ENCODE peak calls at places on chromosomes 4 and X, in eight cellular contexts. T is RWPE1; S is aorta; V is transverse colon; O is neural progenitor cell; K is esophagus squamous epithelium; C is mesendoderm; H is CD8-positive, alpha-beta T cell. M is an unnamed sample.

GRCh38 chrX:48972214-48973164 is 845 bp upstream of the KCND1 start:
- DNase-seq in V (peak; percentile 42), T (no peak), O (peak; percentile 58), H (no peak), C (peak; percentile 74), S (no peak), K (no peak), M (no peak)

GRCh38 chrX:31459361-31459760 is 387.5 kb upstream of the FTHL17 start:
- DNase-seq in K (no peak), H (no peak), O (no peak), T (no peak), C (no peak), S (no peak), V (no peak), M (no peak)

GRCh38 chrX:144819406-144819805 is 427.9 kb upstream of the SPANXN1 start:
- DNase-seq in C (no peak), H (no peak), V (no peak), T (no peak), K (no peak), O (no peak), S (no peak), M (no peak)

GRCh38 chrX:3175659-3176438 is 134.6 kb downstream of the ARSF start:
- DNase-seq in V (no peak), C (no peak), K (no peak), H (no peak), T (peak; percentile 5), O (no peak), S (no peak), M (no peak)

GRCh38 chrX:154600962-154601374 is 16.0 kb downstream of the CTAG1A start:
- DNase-seq in V (no peak), O (no peak), S (no peak), T (no peak), C (peak; percentile 4), K (no peak), H (no peak), M (no peak)

GRCh38 chr4:20278195-20278594 is 26.5 kb downstream of the SLIT2 start:
- DNase-seq in S (no peak), K (no peak), V (no peak), C (no peak), T (no peak), H (no peak), O (no peak), M (no peak)

GRCh38 chr4:101198741-101199339 is 148.5 kb downstream of the PPP3CA start:
- DNase-seq in C (no peak), T (no peak), K (no peak), V (no peak), H (no peak), S (no peak), O (no peak), M (no peak)

GRCh38 chr4:62771656-62772557 is 1571.8 kb downstream of the ADGRL3 start:
- DNase-seq in C (peak; percentile 0), O (peak; percentile 29), V (no peak), K (no peak), T (no peak), H (no peak), S (no peak), M (no peak)

GRCh38 chrX:70509078-70509477 is 64.4 kb downstream of the DLG3 start:
- DNase-seq in H (no peak), S (no peak), V (no peak), C (no peak), T (no peak), K (no peak), O (no peak), M (no peak)
- H3K27ac ChIP-seq in H (no peak overlapping the region), S (no peak overlapping the region), V (no peak overlapping the region), C (peak overlapping the region; percentile 62), T (no peak overlapping the region), K (no peak overlapping the region), O (no peak overlapping the region), M (no peak overlapping the region)

DNA sequence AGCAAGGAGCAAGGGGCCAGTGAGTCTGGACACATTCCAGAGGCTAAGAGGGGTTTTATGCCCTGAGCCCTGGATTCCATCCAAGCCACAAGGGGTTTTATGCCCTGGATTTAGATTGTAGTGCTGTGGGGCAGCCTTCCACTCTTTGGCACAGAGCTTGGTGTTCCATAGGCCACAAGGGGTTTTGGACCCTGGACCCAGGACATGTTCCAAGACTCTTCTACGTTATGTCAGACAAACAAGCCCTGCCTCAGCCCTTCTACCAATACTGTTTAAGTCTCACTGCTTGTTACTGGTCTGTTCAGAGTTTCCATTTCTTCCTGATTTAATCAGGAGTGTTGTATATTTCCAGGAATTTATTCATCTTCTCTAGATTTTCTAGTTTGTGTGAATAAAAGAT is 12.8 kb upstream of the SCARB2 start:
- DNase-seq in S (no peak), V (peak; percentile 39), H (no peak), C (no peak), T (no peak), K (no peak), O (no peak), M (no peak)
- H3K27ac ChIP-seq in S (no peak overlapping the region), V (no peak overlapping the region), H (no peak overlapping the region), C (no peak overlapping the region), T (no peak overlapping the region), K (no peak overlapping the region), O (no peak overlapping the region), M (no peak overlapping the region)

DNA sequence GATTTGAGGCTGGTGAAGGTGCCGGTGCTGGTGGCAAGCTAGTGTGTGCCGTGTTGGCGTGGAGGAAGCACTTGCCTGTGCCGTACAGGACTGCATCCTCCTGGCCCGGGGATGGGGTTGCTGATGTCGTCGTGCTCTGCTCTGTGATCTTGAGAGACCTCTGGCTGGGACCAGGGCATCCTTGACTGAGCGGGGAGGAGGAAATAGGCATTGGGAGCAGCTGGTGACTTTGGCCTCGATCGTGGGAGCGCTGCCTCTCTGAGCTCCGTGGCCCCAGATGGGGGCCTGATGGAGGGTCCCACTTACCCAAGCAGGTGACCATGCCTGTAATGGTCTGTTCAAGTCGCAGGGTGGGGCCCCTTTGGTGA is 31.5 kb upstream of the CLCN4 start:
- DNase-seq in K (no peak), T (no peak), H (no peak), O (no peak), S (peak; percentile 73), C (no peak), V (no peak), M (no peak)
- H3K27ac ChIP-seq in K (no peak overlapping the region), T (no peak overlapping the region), H (no peak overlapping the region), O (no peak overlapping the region), S (no peak overlapping the region), C (no peak overlapping the region), V (no peak overlapping the region), M (no peak overlapping the region)

DNA sequence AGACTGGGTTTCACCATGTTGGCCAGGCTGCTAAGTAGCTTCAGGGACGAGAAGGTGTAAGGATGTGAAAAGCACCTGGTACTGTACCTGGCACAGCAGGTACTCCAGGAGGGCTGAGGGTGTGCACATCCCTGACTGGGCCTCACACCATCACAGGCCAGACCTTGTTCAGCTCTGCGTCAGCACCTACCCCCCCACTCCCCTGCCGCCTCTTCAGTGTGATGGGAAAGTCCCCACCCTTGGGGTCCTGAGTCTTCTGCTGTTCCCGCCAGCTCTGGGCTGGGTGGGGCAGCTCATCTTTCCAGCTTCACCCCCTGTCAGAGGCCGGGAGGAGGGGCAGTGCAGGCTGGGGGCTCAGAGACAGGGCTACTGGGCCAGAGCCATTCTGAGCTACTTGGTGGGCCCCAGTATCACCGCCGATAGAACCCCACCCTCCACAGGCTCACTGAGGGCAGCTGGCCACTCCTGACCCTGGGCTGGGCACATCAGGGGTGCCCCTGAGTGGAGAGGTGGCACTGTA is 6.7 kb upstream of the SH3BP2 start:
- DNase-seq in O (no peak), K (no peak), T (no peak), H (no peak), C (no peak), V (peak; percentile 34), S (peak; percentile 67), M (no peak)
- H3K27ac ChIP-seq in O (no peak overlapping the region), K (peak overlapping the region; percentile 58), T (no peak overlapping the region), H (peak overlapping the region; percentile 36), C (no peak overlapping the region), V (peak overlapping the region; percentile 30), S (no peak overlapping the region), M (peak overlapping the region; percentile 87)

DNA sequence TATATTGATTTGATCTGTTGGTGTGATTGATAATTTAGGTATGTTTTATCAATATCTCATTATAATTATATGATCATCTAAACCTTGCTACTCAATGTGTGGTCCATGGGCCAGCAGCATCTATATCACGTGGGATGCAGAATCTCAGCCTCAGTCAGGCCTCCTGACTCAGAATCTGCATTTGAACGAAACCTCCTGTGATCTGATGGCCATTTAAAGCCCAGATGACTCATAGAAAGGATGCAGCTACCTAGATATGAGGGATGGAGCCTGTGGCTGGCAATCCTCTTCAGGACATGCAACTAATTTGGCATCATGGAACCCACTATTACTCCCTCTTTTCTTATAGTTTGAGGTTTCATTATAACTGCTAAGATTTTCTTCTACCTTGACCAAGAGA is 11.3 kb upstream of the CHRNA9 start:
- DNase-seq in V (no peak), K (no peak), O (no peak), H (no peak), C (peak; percentile 51), T (no peak), S (no peak), M (no peak)
- H3K27ac ChIP-seq in V (no peak overlapping the region), K (no peak overlapping the region), O (no peak overlapping the region), H (no peak overlapping the region), C (no peak overlapping the region), T (no peak overlapping the region), S (no peak overlapping the region), M (no peak overlapping the region)

DNA sequence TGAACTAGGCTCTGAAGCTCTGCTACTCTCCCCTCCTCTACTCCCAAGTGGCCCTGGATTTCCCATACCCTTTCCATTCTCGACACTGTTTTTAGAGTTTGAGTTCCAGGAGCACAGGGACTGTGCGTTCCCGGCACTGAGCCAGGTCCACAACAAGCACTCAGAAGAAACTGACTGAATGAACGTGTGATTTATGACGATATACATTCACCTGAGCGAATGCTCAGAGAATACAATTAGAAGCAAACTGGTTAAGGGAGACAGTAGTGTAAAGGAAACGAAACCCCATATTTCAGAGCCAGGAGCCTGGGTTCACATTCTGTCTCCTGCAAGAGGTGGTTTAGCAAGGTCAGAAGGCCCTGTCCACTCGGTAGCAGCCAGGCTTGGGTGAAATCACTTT is 1.4 kb upstream of the KIAA0232 start:
- DNase-seq in S (no peak), K (no peak), C (no peak), T (no peak), O (no peak), V (peak; percentile 49), H (no peak), M (peak; percentile 61)
- H3K27ac ChIP-seq in S (peak overlapping the region; percentile 15), K (peak overlapping the region; percentile 16), C (no peak overlapping the region), T (no peak overlapping the region), O (no peak overlapping the region), V (peak overlapping the region; percentile 100), H (no peak overlapping the region), M (peak overlapping the region; percentile 97)